ENCODE peak calls at places on chromosomes 1 and 21, in eight cellular contexts. Q is tibial artery; L is stomach; Z is cardiac muscle cell; C is IMR-90; R is CD8-positive, alpha-beta T cell; U is lower lobe of right lung; G is CD8-positive, alpha-beta memory T cell. O is an unnamed sample.
A peak's percentile ranks its signal among the peaks of the same experiment; 100 is the strongest.

GRCh38 chr1:68100571-68100970 is 50.1 kb upstream of the DIRAS3 start:
- DNase-seq in U (no peak), G (no peak), Q (no peak), R (no peak), Z (no peak), C (no peak), L (no peak), O (no peak)

GRCh38 chr1:218439541-218440295 is 94.6 kb downstream of the TGFB2 start:
- DNase-seq in L (no peak), G (no peak), Q (peak; percentile 69), U (no peak), C (peak; percentile 15), R (no peak), Z (no peak), O (no peak)

GRCh38 chr1:19840228-19840627 is 25.1 kb upstream of the RNF186 start:
- DNase-seq in Q (no peak), G (no peak), C (peak; percentile 12), L (no peak), Z (no peak), U (no peak), R (no peak), O (no peak)

GRCh38 chr1:223363057-223363855 is 720 bp downstream of the SUSD4 start:
- DNase-seq in R (peak; percentile 51), L (no peak), G (no peak), U (peak; percentile 51), Z (peak; percentile 52), Q (no peak), C (peak; percentile 26), O (peak; percentile 13)

GRCh38 chr1:243261389-243261788 is 5.5 kb downstream of the SDCCAG8 start:
- DNase-seq in Q (no peak), R (no peak), U (no peak), C (peak; percentile 81), L (no peak), G (no peak), Z (no peak), O (no peak)

GRCh38 chr1:19582318-19582717 is 61.8 kb upstream of the NBL1 start:
- DNase-seq in Z (peak; percentile 62), L (peak; percentile 87), Q (no peak), G (peak; percentile 80), U (peak; percentile 79), C (no peak), R (peak; percentile 87), O (peak; percentile 64)

GRCh38 chr1:210467440-210468040 is 138.8 kb downstream of the HHAT start:
- DNase-seq in L (no peak), C (peak; percentile 1), U (no peak), R (no peak), Q (no peak), Z (no peak), G (no peak), O (no peak)

GRCh38 chr1:203672354-203672753 is 45.7 kb downstream of the ATP2B4 start:
- DNase-seq in G (no peak), U (no peak), R (no peak), Z (peak; percentile 64), Q (peak; percentile 82), L (no peak), C (peak; percentile 88), O (no peak)

GRCh38 chr1:145871994-145872411 is 13.1 kb upstream of the PIAS3 start:
- DNase-seq in G (peak; percentile 56), L (peak; percentile 31), U (peak; percentile 65), R (peak; percentile 75), Z (peak; percentile 13), C (peak; percentile 46), Q (peak; percentile 70), O (peak; percentile 42)

GRCh38 chr1:8844421-8845063 is 27.1 kb upstream of the RERE start:
- DNase-seq in R (no peak), L (no peak), G (no peak), U (no peak), Q (no peak), C (no peak), Z (no peak), O (no peak)

GRCh38 chr1:186078245-186078644 is 296.8 kb downstream of the TPR start:
- DNase-seq in Z (no peak), R (no peak), L (no peak), G (no peak), C (no peak), Q (no peak), U (no peak), O (no peak)

GRCh38 chr1:117795190-117795589 is 134.2 kb downstream of the GDAP2 start:
- DNase-seq in Z (no peak), L (no peak), Q (no peak), C (peak; percentile 94), R (no peak), U (no peak), G (no peak), O (no peak)

GRCh38 chr1:62228139-62228882 is 33.7 kb downstream of the L1TD1 start:
- DNase-seq in R (no peak), G (no peak), C (no peak), Q (peak; percentile 15), Z (no peak), U (no peak), L (no peak), O (no peak)

GRCh38 chr1:111197598-111198289 is 2.7 kb downstream of the DENND2D start:
- DNase-seq in L (no peak), R (peak; percentile 75), Z (peak; percentile 47), Q (no peak), C (peak; percentile 4), U (no peak), G (peak; percentile 78), O (peak; percentile 72)

GRCh38 chr1:201716742-201717135 is 112.2 kb upstream of the IPO9 start:
- DNase-seq in G (no peak), Q (no peak), L (no peak), C (no peak), U (no peak), R (no peak), Z (no peak), O (no peak)

GRCh38 chr1:204450461-204451257 is 39.0 kb upstream of the PPP1R15B start:
- DNase-seq in G (no peak), Q (no peak), R (no peak), Z (peak; percentile 39), L (peak; percentile 92), C (no peak), U (no peak), O (no peak)

GRCh38 chr1:150649441-150649840 is 20.0 kb upstream of the ENSA start:
- DNase-seq in C (no peak), U (no peak), L (no peak), Q (no peak), Z (no peak), G (no peak), R (no peak), O (no peak)
- H3K4me3 ChIP-seq in C (no peak overlapping the region), U (no peak overlapping the region), L (no peak overlapping the region), Q (no peak overlapping the region), Z (no peak overlapping the region), G (no peak overlapping the region), R (no peak overlapping the region), O (no peak overlapping the region)

GRCh38 chr1:112504666-112505399 is 3.9 kb upstream of the WNT2B start:
- DNase-seq in U (no peak), G (no peak), Q (no peak), L (no peak), C (no peak), Z (no peak), R (no peak), O (no peak)
- H3K27me3 ChIP-seq in U (peaks cover 42% of the 10 kb centered on the region), G (peaks cover 56% of the 10 kb centered on the region), Q (no peaks in the 10 kb centered on the region), L (peaks cover 93% of the 10 kb centered on the region), C (peaks cover 50% of the 10 kb centered on the region), Z (peaks cover 84% of the 10 kb centered on the region), R (peaks cover 20% of the 10 kb centered on the region), O (peaks cover 36% of the 10 kb centered on the region)

DNA sequence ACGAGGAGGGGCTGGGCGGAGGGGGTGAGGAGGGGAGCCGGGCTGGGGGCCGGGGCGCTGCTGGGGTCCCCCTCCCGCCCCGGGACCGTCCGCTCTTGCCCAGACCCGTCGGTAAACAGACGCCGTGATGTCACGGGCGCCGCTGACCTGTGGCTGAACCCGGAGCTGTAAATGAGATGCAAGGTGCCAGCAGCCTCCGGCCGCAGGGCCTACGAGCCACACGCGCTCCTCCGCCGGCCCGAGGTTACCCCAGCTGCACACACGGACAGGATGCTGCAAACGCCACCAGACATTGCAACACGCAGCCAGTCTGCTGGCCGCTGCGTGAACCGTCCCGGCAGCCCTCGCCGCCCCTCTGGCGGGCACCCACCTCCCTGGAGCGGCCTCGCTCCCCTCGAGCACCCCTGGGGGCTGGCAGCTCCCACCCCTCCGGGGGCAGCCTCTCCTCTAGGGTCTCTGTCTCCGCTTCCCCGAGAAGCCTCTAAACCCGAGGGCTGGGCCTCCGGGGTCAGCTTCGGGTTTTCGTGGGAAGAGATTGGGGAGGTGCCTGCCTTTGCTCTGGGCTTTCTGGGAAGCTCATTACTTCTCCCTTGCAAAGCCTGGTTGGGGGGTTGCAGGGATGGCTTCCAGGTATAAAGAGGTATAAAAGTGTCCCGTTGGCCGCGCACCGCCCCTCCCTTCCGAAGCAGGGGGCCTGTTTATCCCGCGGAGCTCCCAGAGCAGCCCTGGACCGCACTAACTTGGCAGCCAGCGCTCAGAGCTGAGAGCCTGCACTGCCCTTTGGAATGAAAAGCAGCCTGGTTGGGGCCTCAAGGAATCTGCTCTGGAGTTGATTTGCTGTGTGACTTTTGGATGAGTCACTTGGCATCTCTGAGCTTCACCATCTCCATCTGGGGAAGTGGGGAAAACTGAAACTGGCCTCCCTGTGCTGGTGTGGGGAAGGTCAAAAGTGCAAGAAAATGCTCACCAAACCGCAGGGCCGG is 21.9 kb downstream of the DHRS3 start:
- DNase-seq in Z (peak; percentile 79), C (peak; percentile 98), L (peak; percentile 94), Q (peak; percentile 98), U (peak; percentile 94), G (no peak), R (no peak), O (no peak)
- H3K4me3 ChIP-seq in Z (peak overlapping the region; percentile 29), C (no peak overlapping the region), L (peak overlapping the region; percentile 37), Q (peak overlapping the region; percentile 45), U (peak overlapping the region; percentile 48), G (no peak overlapping the region), R (no peak overlapping the region), O (no peak overlapping the region)

GRCh38 chr1:76142771-76143540 is 68.4 kb downstream of the ST6GALNAC3 start:
- DNase-seq in G (no peak), Z (no peak), R (no peak), Q (no peak), L (no peak), C (no peak), U (no peak), O (no peak)
- H3K27me3 ChIP-seq in G (no peaks in the 10 kb centered on the region), Z (no peaks in the 10 kb centered on the region), R (no peaks in the 10 kb centered on the region), Q (no peaks in the 10 kb centered on the region), L (no peaks in the 10 kb centered on the region), C (no peaks in the 10 kb centered on the region), U (no peaks in the 10 kb centered on the region), O (no peaks in the 10 kb centered on the region)

GRCh38 chr21:44486302-44486701 is 31.0 kb downstream of the LRRC3 start:
- DNase-seq in L (no peak), R (no peak), Q (no peak), Z (no peak), C (no peak), U (no peak), G (no peak), O (no peak)
- H3K4me3 ChIP-seq in L (no peak overlapping the region), R (no peak overlapping the region), Q (no peak overlapping the region), Z (peak overlapping the region; percentile 29), C (no peak overlapping the region), U (peak overlapping the region; percentile 36), G (no peak overlapping the region), O (no peak overlapping the region)

O was measured in CD4-positive, alpha-beta memory T cell.